ENCODE peak calls at places on chromosomes 2 and 18, in four cellular contexts. U is testis, D is A549, S is cardiac muscle cell. K is an unnamed sample.

GRCh38 chr2:30424231-30424630 is 22.8 kb upstream of the LCLAT1 start:
- DNase-seq in U (no peak), D (no peak), S (no peak), K (no peak)

GRCh38 chr2:164697688-164698290 is 76.5 kb upstream of the GRB14 start:
- DNase-seq in U (no peak), D (peak), S (peak), K (no peak)

GRCh38 chr2:171272039-171272438 is 111.3 kb upstream of the TLK1 start:
- DNase-seq in U (peak), D (peak), S (peak), K (no peak)

GRCh38 chr2:95677346-95677745 is 85.5 kb downstream of the TRIM43 start:
- DNase-seq in U (no peak), D (no peak), S (no peak), K (no peak)

GRCh38 chr2:9212010-9212638 is 5.5 kb downstream of the ASAP2 start:
- DNase-seq in U (no peak), D (no peak), S (no peak), K (no peak)

GRCh38 chr2:66448592-66448991 is 13.7 kb downstream of the MEIS1 start:
- DNase-seq in U (no peak), D (no peak), S (no peak), K (no peak)

GRCh38 chr2:8496079-8496478 is 185.8 kb upstream of the ID2 start:
- DNase-seq in U (no peak), D (no peak), S (no peak), K (no peak)

GRCh38 chr2:144211826-144212225 is 308.1 kb downstream of the ZEB2 start:
- DNase-seq in U (no peak), D (no peak), S (peak), K (no peak)

GRCh38 chr2:84716564-84716963 is 164.3 kb downstream of the TRABD2A start:
- DNase-seq in U (no peak), D (no peak), S (no peak), K (no peak)

GRCh38 chr2:229586012-229586411 is 128.3 kb downstream of the DNER start:
- DNase-seq in U (no peak), D (no peak), S (no peak), K (no peak)

GRCh38 chr2:163182764-163183354 is 344.3 kb upstream of the KCNH7 start:
- DNase-seq in U (no peak), D (peak), S (peak), K (no peak)

GRCh38 chr2:118443596-118443995 is 355.3 kb downstream of the INSIG2 start:
- DNase-seq in U (no peak), D (no peak), S (peak), K (no peak)

GRCh38 chr18:56470679-56471345 is 167.6 kb downstream of the TXNL1 start:
- DNase-seq in U (peak), D (no peak), S (no peak), K (no peak)

GRCh38 chr2:189393440-189394111 is 47.7 kb upstream of the WDR75 start:
- DNase-seq in U (no peak), D (no peak), S (peak), K (no peak)

GRCh38 chr18:9421788-9422329 is 53.5 kb upstream of the RALBP1 start:
- DNase-seq in U (no peak), D (no peak), S (no peak), K (no peak)

GRCh38 chr2:134074619-134075018 is 179.3 kb upstream of the MGAT5 start:
- DNase-seq in U (no peak), D (no peak), S (no peak), K (no peak)

GRCh38 chr2:96928277-96928781 is 58.1 kb downstream of the FAM178B start:
- DNase-seq in U (peak), D (no peak), S (no peak), K (peak)

GRCh38 chr2:20758997-20759396 is 63.9 kb downstream of the LDAH start:
- DNase-seq in U (no peak), D (no peak), S (no peak), K (no peak)

GRCh38 chr18:35407871-35408481 is 30.8 kb upstream of the ZNF396 start:
- DNase-seq in U (peak), D (peak), S (peak), K (peak)

GRCh38 chr2:16258350-16258749 is 318.0 kb downstream of the MYCN start:
- DNase-seq in U (no peak), D (no peak), S (no peak), K (no peak)

GRCh38 chr18:67467188-67467587 is 49.3 kb downstream of the DSEL start:
- DNase-seq in U (no peak), D (no peak), S (no peak), K (no peak)

GRCh38 chr2:172299741-172300140 is 127.6 kb upstream of the ITGA6 start:
- DNase-seq in U (no peak), D (no peak), S (peak), K (no peak)

GRCh38 chr2:226427538-226428307 is 371.9 kb downstream of the IRS1 start:
- DNase-seq in U (no peak), D (peak), S (peak), K (no peak)

GRCh38 chr2:233288663-233289062 is 19.0 kb upstream of the SAG start:
- DNase-seq in U (no peak), D (no peak), S (no peak), K (no peak)

GRCh38 chr2:175883586-175884194 is 118.4 kb downstream of the LNPK start:
- DNase-seq in U (no peak), D (no peak), S (no peak), K (no peak)

GRCh38 chr2:48531141-48531648 is 1.2 kb downstream of the STON1 start:
- DNase-seq in U (no peak), D (no peak), S (peak), K (peak)

GRCh38 chr2:24285484-24286152 is 74.7 kb downstream of the ITSN2 start:
- DNase-seq in U (no peak), D (no peak), S (no peak), K (no peak)

GRCh38 chr2:1790473-1790872 is 46.2 kb upstream of the PXDN start:
- DNase-seq in U (no peak), D (no peak), S (no peak), K (no peak)

GRCh38 chr2:132412021-132412420 is 4.6 kb upstream of the GPR39 start:
- DNase-seq in U (no peak), D (no peak), S (no peak), K (no peak)
- TF ChIP-seq CTCF in U (no peak), D (no peak), S (no peak), K (no peak)

DNA sequence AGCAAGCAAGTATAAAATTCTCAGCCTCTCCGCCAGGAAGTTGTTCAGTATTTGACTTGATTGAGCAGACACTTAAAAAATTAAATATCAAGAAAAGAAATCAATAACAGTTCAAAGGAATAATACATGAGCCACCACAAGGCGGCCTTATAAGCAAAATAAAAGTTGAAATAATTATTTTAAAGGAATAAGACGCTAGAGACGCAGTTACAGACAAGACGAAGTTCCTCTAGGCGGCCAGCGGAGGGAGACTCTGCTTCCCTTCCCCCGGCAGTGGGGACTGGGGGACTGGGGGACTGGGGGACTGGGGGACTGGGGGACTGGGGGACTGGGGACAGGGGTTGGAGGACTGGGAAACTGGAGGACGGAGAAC is 524 bp downstream of the CCDC178 start:
- DNase-seq in U (peak), D (peak), S (peak), K (peak)
- TF ChIP-seq CTCF in U (peak), D (no peak), S (peak), K (no peak)

GRCh38 chr2:102843759-102844443 is 82.1 kb downstream of the TMEM182 start:
- DNase-seq in U (no peak), D (no peak), S (no peak), K (no peak)

GRCh38 chr2:102850888-102851287 is 89.1 kb downstream of the TMEM182 start:
- DNase-seq in U (no peak), D (no peak), S (no peak), K (no peak)

GRCh38 chr2:102844911-102845310 is 83.1 kb downstream of the TMEM182 start:
- DNase-seq in U (no peak), D (no peak), S (no peak), K (no peak)

GRCh38 chr2:102848366-102848839 is 86.6 kb downstream of the TMEM182 start:
- DNase-seq in U (peak), D (peak), S (peak), K (peak)
- TF ChIP-seq CTCF in U (no peak), D (peak), S (no peak), K (no peak)

GRCh38 chr2:72913531-72914225 is 3.6 kb upstream of the EMX1 start:
- DNase-seq in U (no peak), D (no peak), S (no peak), K (no peak)
- TF ChIP-seq CTCF in U (no peak), D (peak), S (peak), K (no peak)

GRCh38 chr2:139160838-139161237 is 380.6 kb upstream of the NXPH2 start:
- DNase-seq in U (no peak), D (no peak), S (no peak), K (no peak)
- TF ChIP-seq CTCF in U (no peak), D (no peak), S (no peak), K (no peak)

DNA sequence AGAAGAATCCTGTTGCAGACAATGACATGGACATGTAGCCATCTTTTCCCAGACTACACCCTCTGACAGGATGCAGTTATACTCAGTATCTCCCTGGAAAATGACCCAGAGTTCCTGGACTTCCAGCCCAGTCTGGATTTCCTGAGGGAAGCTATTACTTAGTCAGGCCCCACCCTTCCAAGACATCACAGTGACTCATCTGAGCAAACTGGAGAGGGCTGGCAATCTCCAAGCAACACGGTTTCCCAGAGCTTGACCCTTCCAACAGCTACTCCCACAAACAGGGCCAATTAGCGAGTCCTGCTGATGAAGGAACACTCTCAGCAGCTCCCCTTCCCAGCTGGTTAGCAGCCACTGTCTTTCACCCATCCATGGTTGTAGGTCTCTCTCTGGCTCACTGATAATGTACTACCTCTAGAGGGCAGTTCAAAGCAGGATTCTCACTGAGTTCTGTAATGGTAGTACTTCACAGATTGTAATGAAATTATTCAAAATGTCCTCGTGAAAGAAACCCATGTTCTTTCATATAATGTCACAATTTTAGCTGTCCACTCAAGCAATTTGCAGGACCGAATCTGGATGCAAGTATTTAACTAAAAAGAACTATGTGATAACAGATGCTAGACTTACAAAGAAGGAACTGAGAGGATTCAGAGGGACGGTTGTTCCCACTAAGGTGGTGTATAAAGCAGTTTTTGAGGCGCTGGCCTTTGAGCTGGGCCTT is 110.2 kb downstream of the MDH1 start:
- DNase-seq in U (peak), D (peak), S (peak), K (no peak)
- TF ChIP-seq CTCF in U (peak), D (peak), S (peak), K (peak)

GRCh38 chr2:68853035-68853434 is 18.2 kb downstream of the BMP10 start:
- DNase-seq in U (no peak), D (no peak), S (no peak), K (no peak)

GRCh38 chr2:68847751-68848150 is 23.4 kb downstream of the BMP10 start:
- DNase-seq in U (no peak), D (no peak), S (no peak), K (no peak)

GRCh38 chr2:68853915-68854314 is 17.3 kb downstream of the BMP10 start:
- DNase-seq in U (no peak), D (no peak), S (peak), K (no peak)

GRCh38 chr2:68849579-68850030 is 21.6 kb downstream of the BMP10 start:
- DNase-seq in U (no peak), D (no peak), S (peak), K (no peak)

DNA sequence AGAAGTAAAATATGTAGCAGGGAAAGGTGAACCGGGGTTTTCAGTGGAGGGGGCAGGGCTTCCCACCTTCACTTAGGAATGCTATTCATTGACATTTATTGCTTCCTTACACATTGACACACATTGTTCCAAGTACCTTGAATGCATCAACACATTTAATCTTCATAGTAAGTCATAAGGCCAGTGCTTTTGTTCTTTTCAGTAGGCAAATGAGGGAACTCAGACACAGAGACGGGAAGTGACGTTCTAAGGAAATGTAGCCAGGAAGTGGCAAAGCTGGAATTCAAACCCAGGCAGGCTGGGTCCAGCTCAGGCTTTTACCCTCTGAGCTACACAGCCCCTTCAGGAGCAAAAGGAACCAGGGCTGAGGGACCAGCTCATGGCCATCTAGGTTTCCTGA is 20.7 kb downstream of the BMP10 start:
- DNase-seq in U (no peak), D (no peak), S (no peak), K (no peak)
- TF ChIP-seq CTCF in U (no peak), D (no peak), S (no peak), K (no peak)

GRCh38 chr2:55419514-55420243 is at the start of gene CCDC88A:
- DNase-seq in U (peak), D (peak), S (peak), K (peak)
- TF ChIP-seq CTCF in U (peak), D (no peak), S (peak), K (no peak)

DNA sequence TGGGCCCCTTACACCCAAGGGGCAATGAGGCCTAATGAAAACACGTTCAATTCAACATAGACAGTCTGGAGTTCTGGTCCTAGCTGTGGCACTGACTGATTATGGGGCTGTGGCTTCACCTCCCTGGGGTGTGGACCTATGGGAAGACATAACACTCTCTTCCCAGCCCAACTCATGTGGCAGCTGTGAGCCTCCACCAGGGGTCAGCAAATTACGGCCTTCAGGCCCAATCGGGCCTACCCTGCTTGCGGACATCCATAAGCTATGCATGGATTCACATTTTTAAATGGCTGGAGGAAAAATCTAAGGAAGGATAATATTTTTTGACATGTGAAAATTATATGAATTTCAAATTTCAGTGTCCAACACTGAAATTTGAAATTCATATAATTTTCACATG is 101.3 kb downstream of the LOXHD1 start:
- DNase-seq in U (no peak), D (peak), S (peak), K (peak)
- TF ChIP-seq CTCF in U (peak), D (peak), S (peak), K (peak)

GRCh38 chr2:109396338-109397180 is 217.2 kb downstream of the SEPTIN10 start:
- DNase-seq in U (no peak), D (no peak), S (peak), K (peak)
- TF ChIP-seq CTCF in U (no peak), D (no peak), S (peak), K (no peak)